ENCODE peak calls at places on chromosomes 13 and 19, in six cellular contexts. One of them, this sample, is unnamed.
A peak's percentile ranks its signal among the peaks of the same experiment; 100 is the strongest.

GRCh38 chr19:35945121-35945792 is 9.1 kb downstream of the LRFN3 start:
- DNase-seq in H9: no peak
- DNase-seq in IMR-90: no peak
- DNase-seq in mesenchymal stem cell: no peak
- DNase-seq in trophoblast cell: no peak
- DNase-seq in H1: no peak
- DNase-seq in this sample: no peak

GRCh38 chr19:58545286-58546068 is 1.6 kb downstream of the TRIM28 start:
- DNase-seq in H9: no peak
- DNase-seq in IMR-90: no peak
- DNase-seq in mesenchymal stem cell: no peak
- DNase-seq in trophoblast cell: no peak
- DNase-seq in H1: no peak
- DNase-seq in this sample: no peak

GRCh38 chr19:42301646-42302204 is at the start of gene PRR19:
- DNase-seq in H9: no peak
- DNase-seq in IMR-90: no peak
- DNase-seq in mesenchymal stem cell: no peak
- DNase-seq in trophoblast cell: peak; percentile 65
- DNase-seq in H1: no peak
- DNase-seq in this sample: no peak

GRCh38 chr13:49759503-49759902 is 33.0 kb downstream of the KPNA3 start:
- DNase-seq in H9: no peak
- DNase-seq in IMR-90: no peak
- DNase-seq in mesenchymal stem cell: no peak
- DNase-seq in trophoblast cell: no peak
- DNase-seq in H1: no peak
- DNase-seq in this sample: no peak

GRCh38 chr19:12984683-12985048 is 10.6 kb upstream of the NFIX start:
- DNase-seq in H9: peak; percentile 27
- DNase-seq in IMR-90: no peak
- DNase-seq in mesenchymal stem cell: no peak
- DNase-seq in trophoblast cell: no peak
- DNase-seq in H1: no peak
- DNase-seq in this sample: no peak

GRCh38 chr19:45323671-45324081 is 1.0 kb upstream of the CKM start:
- DNase-seq in H9: peak; percentile 60
- DNase-seq in IMR-90: no peak
- DNase-seq in mesenchymal stem cell: no peak
- DNase-seq in trophoblast cell: no peak
- DNase-seq in H1: peak; percentile 68
- DNase-seq in this sample: no peak

GRCh38 chr13:80654638-80655249 is 313.8 kb upstream of the SPRY2 start:
- DNase-seq in H9: no peak
- DNase-seq in IMR-90: no peak
- DNase-seq in mesenchymal stem cell: no peak
- DNase-seq in trophoblast cell: no peak
- DNase-seq in H1: no peak
- DNase-seq in this sample: no peak

GRCh38 chr13:97726664-97727235 is 226.7 kb upstream of the IPO5 start:
- DNase-seq in H9: no peak
- DNase-seq in IMR-90: no peak
- DNase-seq in mesenchymal stem cell: no peak
- DNase-seq in trophoblast cell: peak; percentile 46
- DNase-seq in H1: no peak
- DNase-seq in this sample: no peak

GRCh38 chr19:30154410-30154809 is 212.4 kb downstream of the URI1 start:
- DNase-seq in H9: no peak
- DNase-seq in IMR-90: no peak
- DNase-seq in mesenchymal stem cell: no peak
- DNase-seq in trophoblast cell: no peak
- DNase-seq in H1: no peak
- DNase-seq in this sample: no peak

GRCh38 chr13:25046985-25047660 is 48.8 kb upstream of the PABPC3 start:
- DNase-seq in H9: peak; percentile 78
- DNase-seq in IMR-90: peak; percentile 18
- DNase-seq in mesenchymal stem cell: peak; percentile 33
- DNase-seq in trophoblast cell: peak; percentile 3
- DNase-seq in H1: peak; percentile 80
- DNase-seq in this sample: peak; percentile 62

GRCh38 chr19:39498262-39499081 is at the start of gene DLL3:
- DNase-seq in H9: peak; percentile 51
- DNase-seq in IMR-90: peak; percentile 7
- DNase-seq in mesenchymal stem cell: peak; percentile 53
- DNase-seq in trophoblast cell: no peak
- DNase-seq in H1: peak; percentile 57
- DNase-seq in this sample: no peak

GRCh38 chr13:26977541-26977940 is 194.1 kb downstream of the USP12 start:
- DNase-seq in H9: no peak
- DNase-seq in IMR-90: peak; percentile 49
- DNase-seq in mesenchymal stem cell: peak; percentile 37
- DNase-seq in trophoblast cell: no peak
- DNase-seq in H1: no peak
- DNase-seq in this sample: no peak

GRCh38 chr13:111330211-111330610 is 9.8 kb downstream of the TEX29 start:
- DNase-seq in H9: peak; percentile 12
- DNase-seq in IMR-90: no peak
- DNase-seq in mesenchymal stem cell: no peak
- DNase-seq in trophoblast cell: no peak
- DNase-seq in H1: peak; percentile 17
- DNase-seq in this sample: no peak

GRCh38 chr13:41059466-41059865 is 1.8 kb upstream of the WBP4 start:
- DNase-seq in H9: no peak
- DNase-seq in IMR-90: peak; percentile 11
- DNase-seq in mesenchymal stem cell: peak; percentile 55
- DNase-seq in trophoblast cell: no peak
- DNase-seq in H1: no peak
- DNase-seq in this sample: no peak

GRCh38 chr13:114054269-114054668 is 78.2 kb downstream of the RASA3 start:
- DNase-seq in H9: no peak
- DNase-seq in IMR-90: no peak
- DNase-seq in mesenchymal stem cell: no peak
- DNase-seq in trophoblast cell: no peak
- DNase-seq in H1: no peak
- DNase-seq in this sample: no peak

GRCh38 chr13:111005808-111006494 is 91.1 kb upstream of the ANKRD10 start:
- DNase-seq in H9: no peak
- DNase-seq in IMR-90: peak; percentile 43
- DNase-seq in mesenchymal stem cell: no peak
- DNase-seq in trophoblast cell: no peak
- DNase-seq in H1: no peak
- DNase-seq in this sample: no peak

GRCh38 chr19:35231956-35232746 is 3.6 kb upstream of the FAM187B start:
- DNase-seq in H9: no peak
- DNase-seq in IMR-90: no peak
- DNase-seq in mesenchymal stem cell: no peak
- DNase-seq in trophoblast cell: no peak
- DNase-seq in H1: no peak
- DNase-seq in this sample: no peak

GRCh38 chr19:35760711-35761349 is 2.9 kb downstream of the PROSER3 start:
- DNase-seq in H9: no peak
- DNase-seq in IMR-90: no peak
- DNase-seq in mesenchymal stem cell: no peak
- DNase-seq in trophoblast cell: no peak
- DNase-seq in H1: no peak
- DNase-seq in this sample: no peak

GRCh38 chr19:45276284-45276687 is 25.2 kb downstream of the MARK4 start:
- DNase-seq in H9: no peak
- DNase-seq in IMR-90: peak; percentile 29
- DNase-seq in mesenchymal stem cell: no peak
- DNase-seq in trophoblast cell: no peak
- DNase-seq in H1: no peak
- DNase-seq in this sample: no peak

GRCh38 chr19:50460161-50460765 is 16.0 kb upstream of the EMC10 start:
- DNase-seq in H9: no peak
- DNase-seq in IMR-90: peak; percentile 50
- DNase-seq in mesenchymal stem cell: no peak
- DNase-seq in trophoblast cell: peak; percentile 26
- DNase-seq in H1: no peak
- DNase-seq in this sample: no peak

GRCh38 chr19:13839938-13840750 is 36.8 kb upstream of the NANOS3 start:
- DNase-seq in H9: peak; percentile 28
- DNase-seq in IMR-90: peak; percentile 51
- DNase-seq in mesenchymal stem cell: peak; percentile 87
- DNase-seq in trophoblast cell: peak; percentile 84
- DNase-seq in H1: no peak
- DNase-seq in this sample: no peak

GRCh38 chr19:33610588-33610987 is 11.2 kb upstream of the CHST8 start:
- DNase-seq in H9: no peak
- DNase-seq in IMR-90: no peak
- DNase-seq in mesenchymal stem cell: no peak
- DNase-seq in trophoblast cell: no peak
- DNase-seq in H1: no peak
- DNase-seq in this sample: no peak

GRCh38 chr19:10808937-10809655 is 26.9 kb downstream of the TMED1 start:
- DNase-seq in H9: no peak
- DNase-seq in IMR-90: peak; percentile 21
- DNase-seq in mesenchymal stem cell: no peak
- DNase-seq in trophoblast cell: no peak
- DNase-seq in H1: no peak
- DNase-seq in this sample: no peak

GRCh38 chr13:21328201-21328600 is 130.9 kb downstream of the ZDHHC20 start:
- DNase-seq in H9: peak; percentile 65
- DNase-seq in IMR-90: no peak
- DNase-seq in mesenchymal stem cell: no peak
- DNase-seq in trophoblast cell: no peak
- DNase-seq in H1: no peak
- DNase-seq in this sample: no peak

GRCh38 chr13:34577051-34577450 is 365.0 kb upstream of the NBEA start:
- DNase-seq in H9: no peak
- DNase-seq in IMR-90: no peak
- DNase-seq in mesenchymal stem cell: peak; percentile 14
- DNase-seq in trophoblast cell: no peak
- DNase-seq in H1: no peak
- DNase-seq in this sample: no peak

GRCh38 chr13:41942462-41943094 is 18.3 kb downstream of the VWA8 start:
- DNase-seq in H9: peak; percentile 56
- DNase-seq in IMR-90: peak; percentile 74
- DNase-seq in mesenchymal stem cell: peak; percentile 59
- DNase-seq in trophoblast cell: peak; percentile 16
- DNase-seq in H1: no peak
- DNase-seq in this sample: peak; percentile 31

GRCh38 chr19:51352783-51353360 is 10.9 kb upstream of the VSIG10L start:
- DNase-seq in H9: no peak
- DNase-seq in IMR-90: no peak
- DNase-seq in mesenchymal stem cell: no peak
- DNase-seq in trophoblast cell: no peak
- DNase-seq in H1: no peak
- DNase-seq in this sample: no peak

GRCh38 chr13:39105110-39105509 is 66.9 kb downstream of the NHLRC3 start:
- DNase-seq in H9: no peak
- DNase-seq in IMR-90: no peak
- DNase-seq in mesenchymal stem cell: no peak
- DNase-seq in trophoblast cell: no peak
- DNase-seq in H1: no peak
- DNase-seq in this sample: no peak

GRCh38 chr19:17195106-17195505 is 20.1 kb upstream of the USE1 start:
- DNase-seq in H9: no peak
- DNase-seq in IMR-90: no peak
- DNase-seq in mesenchymal stem cell: no peak
- DNase-seq in trophoblast cell: no peak
- DNase-seq in H1: no peak
- DNase-seq in this sample: no peak
- H3K14ac ChIP-seq in H9: no peak overlapping the region
- H3K14ac ChIP-seq in IMR-90: no peak overlapping the region
- H3K14ac ChIP-seq in mesenchymal stem cell: no peak overlapping the region
- H3K14ac ChIP-seq in trophoblast cell: no peak overlapping the region
- H3K14ac ChIP-seq in H1: no peak overlapping the region
- H3K14ac ChIP-seq in this sample: peak overlapping the region; percentile 8

DNA sequence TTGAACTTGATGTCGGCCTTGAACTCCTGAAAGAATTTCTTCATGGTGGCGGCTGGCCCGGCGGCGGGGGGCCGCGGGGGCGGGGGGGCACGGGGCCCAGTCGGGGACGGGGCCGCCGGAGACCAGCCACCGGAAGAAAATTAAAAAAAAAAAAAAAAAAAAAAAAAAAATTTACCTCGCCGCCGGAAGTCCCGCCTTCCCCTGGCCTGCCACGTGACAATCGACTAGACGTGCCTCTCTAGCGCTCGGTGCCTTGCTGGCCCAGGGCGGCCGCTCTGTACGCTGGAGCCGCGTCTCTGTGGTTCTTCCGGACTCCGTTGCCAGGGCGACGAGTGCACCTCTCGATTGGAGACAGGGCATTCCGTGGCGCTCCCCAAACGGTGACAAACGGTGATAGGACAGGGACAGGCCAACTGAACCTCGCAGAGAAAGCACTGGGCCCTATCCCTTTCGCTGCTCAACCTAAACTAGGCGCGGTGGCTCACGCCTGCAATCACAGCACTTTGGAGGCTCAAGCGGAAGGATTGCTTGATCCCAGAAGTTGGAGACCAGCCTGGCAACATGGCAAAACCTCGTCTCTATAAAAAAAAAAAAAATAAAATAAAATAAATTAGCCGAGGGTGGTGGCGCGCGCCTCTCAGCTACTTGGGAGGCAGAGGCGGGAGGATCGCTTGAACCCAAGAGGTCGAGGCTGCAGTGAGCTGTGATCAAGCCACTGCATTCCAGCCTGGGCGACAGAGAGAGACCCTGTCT is at the start of gene UBXN6:
- DNase-seq in H9: peak; percentile 100
- DNase-seq in IMR-90: peak; percentile 99
- DNase-seq in mesenchymal stem cell: peak; percentile 99
- DNase-seq in trophoblast cell: peak; percentile 98
- DNase-seq in H1: peak; percentile 96
- DNase-seq in this sample: peak; percentile 99
- H4K8ac ChIP-seq in H9: no peak within 1 kb of the TSS
- H4K8ac ChIP-seq in IMR-90: peak within 1 kb of the TSS; percentile 98
- H4K8ac ChIP-seq in mesenchymal stem cell: peak within 1 kb of the TSS; percentile 93
- H4K8ac ChIP-seq in trophoblast cell: peak within 1 kb of the TSS; percentile 97
- H4K8ac ChIP-seq in H1: peak within 1 kb of the TSS; percentile 91
- H4K8ac ChIP-seq in this sample: peak within 1 kb of the TSS; percentile 30

GRCh38 chr19:15717781-15718180 is 10.0 kb upstream of the OR10H2 start:
- DNase-seq in H9: no peak
- DNase-seq in IMR-90: no peak
- DNase-seq in mesenchymal stem cell: no peak
- DNase-seq in trophoblast cell: no peak
- DNase-seq in H1: no peak
- DNase-seq in this sample: no peak

GRCh38 chr19:15715642-15716041 is 12.2 kb upstream of the OR10H2 start:
- DNase-seq in H9: no peak
- DNase-seq in IMR-90: no peak
- DNase-seq in mesenchymal stem cell: no peak
- DNase-seq in trophoblast cell: no peak
- DNase-seq in H1: no peak
- DNase-seq in this sample: no peak

GRCh38 chr19:15722956-15723355 is 4.9 kb upstream of the OR10H2 start:
- DNase-seq in H9: no peak
- DNase-seq in IMR-90: no peak
- DNase-seq in mesenchymal stem cell: no peak
- DNase-seq in trophoblast cell: no peak
- DNase-seq in H1: no peak
- DNase-seq in this sample: no peak

GRCh38 chr19:15721208-15721607 is 6.6 kb upstream of the OR10H2 start:
- DNase-seq in H9: no peak
- DNase-seq in IMR-90: no peak
- DNase-seq in mesenchymal stem cell: no peak
- DNase-seq in trophoblast cell: no peak
- DNase-seq in H1: no peak
- DNase-seq in this sample: no peak
- H3K14ac ChIP-seq in H9: no peak overlapping the region
- H3K14ac ChIP-seq in IMR-90: no peak overlapping the region
- H3K14ac ChIP-seq in mesenchymal stem cell: no peak overlapping the region
- H3K14ac ChIP-seq in trophoblast cell: no peak overlapping the region
- H3K14ac ChIP-seq in H1: no peak overlapping the region
- H3K14ac ChIP-seq in this sample: no peak overlapping the region

GRCh38 chr13:95644611-95645052 is at the start of gene DZIP1:
- DNase-seq in H9: peak; percentile 96
- DNase-seq in IMR-90: peak; percentile 83
- DNase-seq in mesenchymal stem cell: peak; percentile 90
- DNase-seq in trophoblast cell: peak; percentile 69
- DNase-seq in H1: no peak
- DNase-seq in this sample: peak; percentile 78
- H4K8ac ChIP-seq in H9: no peak within 1 kb of the TSS
- H4K8ac ChIP-seq in IMR-90: peak within 1 kb of the TSS; percentile 82
- H4K8ac ChIP-seq in mesenchymal stem cell: peak within 1 kb of the TSS; percentile 59
- H4K8ac ChIP-seq in trophoblast cell: peak within 1 kb of the TSS; percentile 33
- H4K8ac ChIP-seq in H1: peak within 1 kb of the TSS; percentile 94
- H4K8ac ChIP-seq in this sample: peak within 1 kb of the TSS; percentile 43

This sample was measured in neuronal stem cell.